ENCODE peak calls at places on chromosomes 1 and 21, in seven cellular contexts. C is HCT116, L is kidney, H is heart right ventricle, D is nephron progenitor cell, T is transverse colon, G is pancreas. Z is an unnamed sample.

GRCh38 chr1:202076050-202076511 is 46.6 kb upstream of the GPR37L1 start:
- DNase-seq in C (no peak), L (no peak), H (peak), D (no peak), T (peak), G (peak), Z (no peak)

GRCh38 chr1:76066390-76066789 is 8.2 kb upstream of the ST6GALNAC3 start:
- DNase-seq in C (no peak), L (no peak), H (no peak), D (no peak), T (no peak), G (no peak), Z (no peak)

GRCh38 chr1:244821134-244821533 is 14.3 kb upstream of the COX20 start:
- DNase-seq in C (no peak), L (no peak), H (no peak), D (no peak), T (no peak), G (no peak), Z (no peak)

GRCh38 chr21:28325618-28326017 is 667.1 kb downstream of the LTN1 start:
- DNase-seq in C (no peak), L (no peak), H (no peak), D (no peak), T (no peak), G (no peak), Z (no peak)

GRCh38 chr1:8822383-8823294 is 5.2 kb upstream of the RERE start:
- DNase-seq in C (peak), L (no peak), H (no peak), D (no peak), T (no peak), G (no peak), Z (no peak)

GRCh38 chr21:45818904-45819285 is 162.7 kb upstream of the COL6A1 start:
- DNase-seq in C (no peak), L (no peak), H (no peak), D (no peak), T (no peak), G (no peak), Z (no peak)

GRCh38 chr1:39398278-39399010 is 93.0 kb upstream of the BMP8A start:
- DNase-seq in C (peak), L (peak), H (no peak), D (no peak), T (peak), G (peak), Z (no peak)

GRCh38 chr1:31936278-31936965 is 1.7 kb downstream of the PTP4A2 start:
- DNase-seq in C (no peak), L (no peak), H (no peak), D (no peak), T (no peak), G (no peak), Z (no peak)

GRCh38 chr1:100037665-100038400 is 68.0 kb downstream of the SLC35A3 start:
- DNase-seq in C (peak), L (peak), H (peak), D (peak), T (peak), G (peak), Z (peak)

GRCh38 chr21:45354970-45355369 is 50.0 kb upstream of the COL18A1 start:
- DNase-seq in C (no peak), L (no peak), H (no peak), D (no peak), T (no peak), G (no peak), Z (no peak)

GRCh38 chr1:161081151-161081405 is 8.3 kb downstream of the NECTIN4 start:
- DNase-seq in C (no peak), L (no peak), H (no peak), D (no peak), T (no peak), G (no peak), Z (no peak)

GRCh38 chr1:18947570-18947969 is 8.9 kb downstream of the IFFO2 start:
- DNase-seq in C (no peak), L (peak), H (no peak), D (no peak), T (no peak), G (no peak), Z (no peak)

GRCh38 chr1:43796111-43796581 is 88.8 kb downstream of the ST3GAL3 start:
- DNase-seq in C (no peak), L (no peak), H (no peak), D (no peak), T (no peak), G (no peak), Z (no peak)
- TF ChIP-seq CTCF in C (no peak), L (no peak), H (no peak), D (no peak), T (no peak), G (no peak), Z (no peak)

GRCh38 chr1:153658400-153659174 is at the start of gene SNAPIN:
- DNase-seq in C (peak), L (peak), H (peak), D (peak), T (peak), G (peak), Z (peak)
- TF ChIP-seq CTCF in C (no peak), L (no peak), H (peak), D (no peak), T (peak), G (no peak), Z (peak)

DNA sequence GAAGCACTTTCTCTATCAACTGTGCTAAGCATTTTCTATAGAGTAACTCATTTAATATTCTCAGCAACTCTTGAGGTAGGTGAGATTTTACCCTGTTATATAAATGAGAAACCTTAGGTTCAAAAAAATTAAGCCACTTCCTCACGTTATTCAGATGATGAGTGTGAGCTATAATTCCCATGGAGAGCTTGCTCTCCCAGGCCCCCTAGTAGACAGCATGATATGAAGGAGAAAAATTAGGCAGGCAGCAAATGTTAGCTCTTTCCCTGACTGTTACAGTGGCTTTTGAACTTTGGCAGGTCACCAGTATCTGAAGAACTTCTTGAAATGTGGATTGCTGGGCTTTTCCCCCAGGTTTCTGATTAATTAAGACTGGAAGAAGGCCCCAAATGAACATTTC is 753.1 kb downstream of the NCAM2 start:
- DNase-seq in C (no peak), L (no peak), H (no peak), D (no peak), T (peak), G (no peak), Z (no peak)
- TF ChIP-seq CTCF in C (no peak), L (no peak), H (no peak), D (no peak), T (no peak), G (no peak), Z (no peak)

GRCh38 chr1:65818966-65819365 is 26.3 kb downstream of the PDE4B start:
- DNase-seq in C (no peak), L (no peak), H (no peak), D (no peak), T (no peak), G (no peak), Z (no peak)

GRCh38 chr1:65825736-65826135 is 33.0 kb downstream of the PDE4B start:
- DNase-seq in C (no peak), L (no peak), H (no peak), D (no peak), T (no peak), G (no peak), Z (no peak)

GRCh38 chr1:65827346-65827745 is 34.7 kb downstream of the PDE4B start:
- DNase-seq in C (no peak), L (no peak), H (no peak), D (no peak), T (no peak), G (no peak), Z (no peak)

GRCh38 chr1:65820983-65821382 is 28.3 kb downstream of the PDE4B start:
- DNase-seq in C (no peak), L (no peak), H (no peak), D (no peak), T (no peak), G (no peak), Z (no peak)

GRCh38 chr1:65824103-65824502 is 31.4 kb downstream of the PDE4B start:
- DNase-seq in C (no peak), L (no peak), H (no peak), D (no peak), T (no peak), G (no peak), Z (no peak)
- TF ChIP-seq CTCF in C (no peak), L (no peak), H (no peak), D (no peak), T (no peak), G (no peak), Z (no peak)

GRCh38 chr1:26961826-26962225 is 1.6 kb upstream of the KDF1 start:
- DNase-seq in C (no peak), L (no peak), H (no peak), D (no peak), T (no peak), G (no peak), Z (no peak)

GRCh38 chr1:26959270-26959669 is 998 bp downstream of the KDF1 start:
- DNase-seq in C (no peak), L (no peak), H (no peak), D (no peak), T (no peak), G (no peak), Z (no peak)

GRCh38 chr1:26957306-26957705 is 3.0 kb downstream of the KDF1 start:
- DNase-seq in C (no peak), L (no peak), H (no peak), D (no peak), T (no peak), G (no peak), Z (no peak)

GRCh38 chr1:26960625-26960966 is 328 bp upstream of the KDF1 start:
- DNase-seq in C (no peak), L (no peak), H (no peak), D (no peak), T (no peak), G (no peak), Z (no peak)

DNA sequence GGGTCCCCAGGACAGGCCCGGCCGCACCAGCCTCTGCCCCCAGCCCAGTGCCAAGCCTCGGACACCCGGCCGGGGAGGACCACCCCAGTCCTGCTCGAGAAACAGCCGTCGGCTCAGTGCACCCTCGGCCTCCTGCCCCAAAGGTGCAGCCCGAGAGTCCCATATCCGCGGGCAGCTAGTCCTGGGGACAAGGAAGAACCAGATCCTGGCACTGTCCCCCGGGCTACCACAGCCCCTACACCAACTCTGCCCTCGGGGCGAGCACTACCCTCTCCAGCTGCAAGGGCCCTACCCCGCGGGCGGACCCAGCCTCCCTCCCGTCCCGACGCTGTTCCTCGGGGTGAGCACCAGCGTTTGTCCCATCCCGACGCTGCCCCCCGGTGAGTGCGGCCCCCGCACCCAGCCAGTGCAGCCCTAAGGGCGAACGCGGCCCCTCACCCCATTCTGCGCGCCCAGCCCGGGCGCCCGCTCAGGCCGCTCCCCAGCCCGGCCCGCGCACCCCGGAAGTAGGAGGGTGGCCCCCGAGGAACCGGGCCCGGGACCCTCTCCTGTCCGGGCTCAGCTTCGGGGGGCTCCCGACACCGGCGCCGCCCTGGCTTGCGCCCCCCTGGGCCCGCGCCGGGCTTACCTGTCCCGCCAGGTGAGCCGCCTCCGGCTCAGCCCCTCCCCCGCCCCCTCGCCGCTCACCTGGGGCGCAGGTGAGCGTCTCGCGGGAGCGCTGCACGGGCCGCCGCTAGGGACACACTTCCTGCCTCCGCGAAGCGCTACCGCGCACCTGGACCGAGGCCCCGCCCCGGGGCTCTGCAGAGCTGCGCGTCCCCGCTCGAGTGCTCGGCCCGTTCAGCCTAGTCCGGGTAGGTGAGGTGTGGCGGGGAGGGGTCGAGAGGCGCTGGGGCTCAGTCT is at the start of gene KDF1:
- DNase-seq in C (peak), L (peak), H (no peak), D (peak), T (peak), G (peak), Z (no peak)
- TF ChIP-seq CTCF in C (no peak), L (peak), H (no peak), D (no peak), T (peak), G (no peak), Z (no peak)

GRCh38 chr1:232921416-232921815 is 29.0 kb upstream of the NTPCR start:
- DNase-seq in C (no peak), L (no peak), H (no peak), D (no peak), T (no peak), G (no peak), Z (no peak)
- TF ChIP-seq CTCF in C (no peak), L (no peak), H (no peak), D (no peak), T (no peak), G (no peak), Z (no peak)

DNA sequence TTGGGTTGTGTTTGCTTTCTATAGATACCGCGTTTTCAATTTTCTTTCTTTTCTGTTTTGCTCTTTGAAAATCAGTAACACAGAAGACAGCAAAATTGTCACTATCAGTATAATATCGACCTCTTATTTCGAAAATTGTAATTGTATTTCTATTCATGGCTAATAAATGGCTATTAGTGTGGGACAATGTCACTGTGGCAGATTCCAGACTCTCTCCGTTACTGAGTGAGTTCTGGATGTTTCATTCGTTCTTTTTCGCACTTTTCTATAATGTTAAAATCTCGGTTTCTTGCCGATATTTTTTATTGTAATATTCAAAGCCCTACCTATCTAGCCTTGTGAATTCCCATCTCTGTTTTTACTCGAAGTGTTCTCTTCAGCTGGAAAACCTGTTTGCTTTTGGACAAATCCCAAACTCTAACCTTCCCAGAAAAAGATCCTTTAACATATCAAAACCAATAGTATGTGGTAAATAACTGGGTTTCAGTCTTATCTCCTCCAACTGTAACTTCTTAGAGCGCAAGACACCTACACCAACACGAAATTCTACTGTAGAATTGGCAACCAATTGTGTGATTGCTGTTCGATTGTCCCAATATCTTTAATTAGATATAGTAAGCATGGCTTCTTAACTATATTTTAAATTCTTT is 6.0 kb upstream of the MPZL1 start:
- DNase-seq in C (no peak), L (no peak), H (no peak), D (no peak), T (no peak), G (no peak), Z (no peak)
- TF ChIP-seq CTCF in C (no peak), L (no peak), H (no peak), D (no peak), T (no peak), G (peak), Z (peak)

DNA sequence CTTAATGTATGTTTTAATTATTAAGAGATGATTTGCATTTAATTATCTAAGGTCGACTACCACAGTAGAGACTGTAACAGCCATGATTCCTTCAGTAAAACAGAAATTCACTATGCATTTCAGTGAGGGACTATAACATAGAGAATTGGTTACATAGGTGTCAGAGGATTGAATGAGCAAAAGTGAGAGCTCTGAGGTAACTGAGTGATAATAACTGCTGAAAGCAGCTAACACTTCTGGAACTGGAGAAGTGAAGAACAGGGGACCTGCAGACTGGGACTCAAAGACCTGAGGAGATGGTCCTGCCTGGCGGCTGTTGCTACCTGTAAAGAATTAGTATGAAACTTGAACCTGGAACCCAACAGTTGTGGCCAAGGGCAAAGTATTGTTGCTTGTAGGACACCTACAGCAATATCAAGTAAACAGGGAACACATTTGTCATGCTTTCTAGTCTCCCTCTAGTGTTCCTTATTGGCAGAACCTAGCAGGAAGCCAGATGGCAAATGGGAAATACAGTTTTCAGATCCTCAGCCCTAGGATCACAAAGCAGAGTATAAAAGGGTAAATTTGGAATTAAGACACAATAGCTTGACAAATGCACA is 110.6 kb downstream of the HS2ST1 start:
- DNase-seq in C (peak), L (no peak), H (no peak), D (no peak), T (no peak), G (no peak), Z (no peak)
- TF ChIP-seq CTCF in C (peak), L (peak), H (peak), D (peak), T (peak), G (no peak), Z (peak)

GRCh38 chr1:26890467-26890796 is 349 bp upstream of the GPN2 start:
- DNase-seq in C (no peak), L (no peak), H (no peak), D (no peak), T (no peak), G (no peak), Z (no peak)

GRCh38 chr1:26882696-26883095 is 7.4 kb downstream of the GPN2 start:
- DNase-seq in C (no peak), L (peak), H (no peak), D (no peak), T (no peak), G (no peak), Z (no peak)

GRCh38 chr1:26889580-26890466 is at the start of gene GPN2:
- DNase-seq in C (peak), L (peak), H (peak), D (peak), T (peak), G (peak), Z (peak)

DNA sequence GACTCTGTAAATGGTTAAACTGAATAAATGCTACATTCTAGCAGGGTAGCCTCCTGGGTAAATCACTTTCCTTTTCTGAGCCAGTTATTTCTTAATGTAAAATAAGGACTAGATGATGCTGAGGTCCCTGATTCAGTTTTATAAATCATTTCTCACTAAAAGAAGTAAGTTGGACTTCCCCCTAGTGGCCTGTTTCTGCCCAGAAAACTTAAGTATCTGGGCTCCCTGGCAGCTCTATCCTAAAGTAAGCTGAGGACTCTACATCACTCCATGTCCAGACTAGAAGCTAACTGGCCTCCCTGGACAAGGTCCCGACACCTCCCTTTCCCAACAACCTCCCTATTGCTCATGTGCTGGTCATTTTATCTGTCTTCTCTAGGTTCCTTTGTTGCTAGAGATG is 3.0 kb downstream of the GPN2 start:
- DNase-seq in C (no peak), L (peak), H (no peak), D (no peak), T (no peak), G (no peak), Z (no peak)
- TF ChIP-seq CTCF in C (peak), L (peak), H (peak), D (no peak), T (peak), G (peak), Z (peak)

GRCh38 chr1:25565626-25566025 is 22.2 kb downstream of the LDLRAP1 start:
- DNase-seq in C (no peak), L (no peak), H (no peak), D (no peak), T (no peak), G (no peak), Z (no peak)
- TF ChIP-seq CTCF in C (no peak), L (no peak), H (no peak), D (no peak), T (no peak), G (no peak), Z (no peak)

Z was measured in chondrocyte.